ENCODE peak calls at places on chromosomes 6 and 20, in four cellular contexts. X is colonic mucosa, A is tibial artery, V is IMR-90. P is an unnamed sample.

GRCh38 chr20:21322083-21322710 is 19.1 kb downstream of the XRN2 start:
- DNase-seq in X (no peak), V (peak), A (no peak), P (no peak)

GRCh38 chr6:34146801-34147592 is 1.1 kb upstream of the GRM4 start:
- DNase-seq in V (peak), A (no peak), X (no peak), P (no peak)

GRCh38 chr6:112443666-112444065 is 96.5 kb downstream of the RFPL4B start:
- DNase-seq in A (peak), X (peak), V (peak), P (no peak)

GRCh38 chr6:1099257-1099656 is 212.6 kb upstream of the FOXQ1 start:
- DNase-seq in X (no peak), A (no peak), V (no peak), P (no peak)

GRCh38 chr6:159801935-159802334 is 1.9 kb downstream of the PNLDC1 start:
- DNase-seq in A (no peak), V (peak), X (no peak), P (no peak)

GRCh38 chr6:108945686-108946158 is 97.5 kb downstream of the ARMC2 start:
- DNase-seq in A (peak), V (no peak), X (no peak), P (no peak)

GRCh38 chr6:167819640-167820039 is 7.1 kb upstream of the AFDN start:
- DNase-seq in X (no peak), A (no peak), V (no peak), P (no peak)

GRCh38 chr6:57215260-57215659 is 6.8 kb downstream of the RAB23 start:
- DNase-seq in X (no peak), V (no peak), A (no peak), P (no peak)

GRCh38 chr20:38779247-38780097 is 26.0 kb upstream of the PPP1R16B start:
- DNase-seq in A (no peak), X (no peak), V (no peak), P (no peak)

GRCh38 chr6:27582928-27583725 is 110.2 kb upstream of the ZNF184 start:
- DNase-seq in V (peak), A (no peak), X (peak), P (no peak)

GRCh38 chr6:13454286-13455221 is 32.8 kb downstream of the GFOD1 start:
- DNase-seq in A (peak), X (no peak), V (peak), P (no peak)

GRCh38 chr6:158718431-158719126 is 68.7 kb downstream of the SYTL3 start:
- DNase-seq in V (no peak), A (no peak), X (no peak), P (no peak)

GRCh38 chr6:111872521-111873177 is 603 bp downstream of the FYN start:
- DNase-seq in X (peak), A (peak), V (peak), P (no peak)

GRCh38 chr6:144413418-144413817 is 128.3 kb downstream of the UTRN start:
- DNase-seq in V (peak), A (no peak), X (no peak), P (no peak)
- H3K4me3 ChIP-seq in V (no peak), A (no peak), X (no peak), P (no peak)

DNA sequence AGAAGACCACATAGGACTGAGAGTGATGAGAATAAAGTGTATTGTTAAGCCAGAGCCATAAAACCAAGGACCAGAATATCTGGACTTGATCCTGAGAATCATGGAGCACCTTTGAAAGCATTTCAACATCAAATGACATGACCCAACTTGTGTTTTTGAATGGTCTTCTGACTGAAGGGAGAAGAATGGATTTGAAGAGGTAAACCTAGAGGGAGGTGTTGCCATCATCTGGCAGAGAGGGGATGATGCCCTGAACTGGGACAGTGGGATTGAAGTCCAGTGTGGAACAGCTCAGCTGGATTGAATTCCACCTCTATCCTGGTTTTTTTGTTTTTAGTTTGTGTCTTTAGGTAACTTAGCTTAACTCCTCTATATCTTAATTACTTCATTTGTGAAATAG is 570.0 kb downstream of the TBC1D32 start:
- DNase-seq in X (no peak), V (no peak), A (no peak), P (no peak)
- TF ChIP-seq CTCF in X (no peak), V (no peak), A (no peak), P (no peak)

GRCh38 chr6:25316626-25317025 is 37.5 kb downstream of the CARMIL1 start:
- DNase-seq in A (no peak), X (no peak), V (no peak), P (no peak)

GRCh38 chr6:25315194-25315593 is 36.0 kb downstream of the CARMIL1 start:
- DNase-seq in V (no peak), A (no peak), X (no peak), P (no peak)

GRCh38 chr6:25318589-25318988 is 39.4 kb downstream of the CARMIL1 start:
- DNase-seq in V (no peak), X (no peak), A (no peak), P (no peak)

GRCh38 chr6:25314776-25315175 is 35.6 kb downstream of the CARMIL1 start:
- DNase-seq in V (no peak), A (no peak), X (no peak), P (no peak)

DNA sequence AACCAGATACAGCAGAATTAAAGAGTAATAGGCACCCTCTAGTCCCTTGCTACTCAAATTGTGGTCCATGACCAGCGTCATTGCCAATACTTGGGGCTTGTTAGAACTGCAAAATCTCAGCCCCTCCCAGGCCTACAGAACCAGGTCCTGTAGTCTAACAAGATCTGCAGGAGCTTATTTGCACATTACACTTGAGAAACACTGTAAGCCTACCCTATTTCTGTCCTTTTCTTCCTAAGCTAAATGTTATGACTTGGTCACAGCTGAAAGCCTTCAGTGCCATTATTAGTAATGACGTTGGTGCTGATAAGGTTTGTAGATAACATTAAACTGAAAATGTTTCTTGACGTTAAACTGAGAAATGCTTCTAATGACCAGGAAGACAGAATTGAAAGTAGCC is 36.6 kb downstream of the CARMIL1 start:
- DNase-seq in X (no peak), A (no peak), V (no peak), P (no peak)
- H3K4me3 ChIP-seq in X (no peak), A (no peak), V (no peak), P (no peak)

DNA sequence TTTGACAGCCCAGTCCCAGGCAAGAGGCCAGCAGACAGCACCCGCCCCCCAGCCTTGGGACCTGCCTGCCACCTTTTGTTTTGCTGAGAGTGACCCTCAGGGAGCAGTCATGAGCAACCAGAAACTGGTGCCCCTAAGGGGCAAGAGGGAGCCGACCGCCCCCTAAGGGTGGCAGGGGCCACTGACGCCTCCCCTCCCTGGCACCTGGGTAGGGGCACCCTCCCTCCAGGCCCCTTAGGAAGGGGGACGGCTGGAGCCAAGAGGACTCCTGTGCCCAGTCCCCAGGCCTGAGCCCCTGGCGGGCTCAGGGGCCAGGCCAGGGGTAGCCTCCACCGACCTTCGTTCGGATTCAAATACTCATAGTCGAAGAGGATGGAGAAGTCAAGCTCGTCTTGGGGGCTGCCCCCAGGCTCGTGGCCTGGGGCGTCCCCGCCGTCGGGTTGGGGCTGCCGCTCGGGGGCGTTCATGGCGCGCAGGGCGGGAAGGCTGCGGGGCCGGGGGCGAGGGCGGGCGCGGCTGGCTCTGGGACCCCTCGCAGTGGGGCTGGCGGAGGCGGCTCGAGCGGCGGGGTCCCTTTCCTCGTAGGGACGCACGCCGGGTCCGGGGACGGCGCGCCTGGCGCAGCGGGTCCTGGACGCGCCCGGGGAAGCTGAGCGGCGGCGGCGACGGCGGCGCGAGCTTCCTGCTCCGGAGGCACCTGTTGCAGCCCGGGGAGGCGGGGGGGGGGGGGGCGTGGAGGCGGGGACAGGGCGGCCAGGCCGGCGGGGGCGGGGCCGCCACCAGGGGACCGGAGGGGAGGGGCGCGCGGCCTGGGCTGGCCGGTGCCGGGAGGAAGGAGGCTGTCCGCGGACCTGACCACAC is at the start of gene NFATC2:
- DNase-seq in X (peak), V (no peak), A (no peak), P (no peak)
- TF ChIP-seq CTCF in X (no peak), V (no peak), A (peak), P (no peak)

DNA sequence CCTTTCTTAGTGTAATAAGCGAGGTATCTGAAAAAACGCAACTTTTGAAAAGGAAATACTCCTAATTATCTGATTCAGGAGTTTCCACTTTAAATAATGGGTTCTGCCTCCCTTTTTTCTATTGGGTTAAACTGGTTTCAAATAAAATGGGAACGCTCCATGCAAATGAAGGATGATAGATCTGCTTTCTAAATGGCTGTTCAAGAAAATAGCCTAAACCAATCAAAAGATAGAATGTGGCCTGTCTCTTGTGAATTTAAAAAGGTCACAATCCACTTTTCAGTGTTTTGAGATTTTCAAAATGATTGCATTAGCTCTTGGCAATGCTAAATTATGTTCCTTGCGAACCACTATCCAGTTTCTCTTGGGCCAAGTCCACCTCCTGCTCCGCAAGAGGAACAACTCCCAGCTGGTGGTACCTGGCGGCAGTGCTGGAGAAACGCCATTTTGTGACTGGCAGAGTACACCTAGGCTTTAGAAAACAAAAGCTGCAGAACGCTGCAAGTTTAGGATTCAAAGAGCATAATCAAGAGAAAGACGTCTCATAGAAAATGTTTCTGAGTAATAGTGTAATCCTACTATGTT is 56.8 kb downstream of the TRIM38 start:
- DNase-seq in V (no peak), A (no peak), X (no peak), P (no peak)
- H3K4me3 ChIP-seq in V (no peak), A (peak), X (no peak), P (peak)

DNA sequence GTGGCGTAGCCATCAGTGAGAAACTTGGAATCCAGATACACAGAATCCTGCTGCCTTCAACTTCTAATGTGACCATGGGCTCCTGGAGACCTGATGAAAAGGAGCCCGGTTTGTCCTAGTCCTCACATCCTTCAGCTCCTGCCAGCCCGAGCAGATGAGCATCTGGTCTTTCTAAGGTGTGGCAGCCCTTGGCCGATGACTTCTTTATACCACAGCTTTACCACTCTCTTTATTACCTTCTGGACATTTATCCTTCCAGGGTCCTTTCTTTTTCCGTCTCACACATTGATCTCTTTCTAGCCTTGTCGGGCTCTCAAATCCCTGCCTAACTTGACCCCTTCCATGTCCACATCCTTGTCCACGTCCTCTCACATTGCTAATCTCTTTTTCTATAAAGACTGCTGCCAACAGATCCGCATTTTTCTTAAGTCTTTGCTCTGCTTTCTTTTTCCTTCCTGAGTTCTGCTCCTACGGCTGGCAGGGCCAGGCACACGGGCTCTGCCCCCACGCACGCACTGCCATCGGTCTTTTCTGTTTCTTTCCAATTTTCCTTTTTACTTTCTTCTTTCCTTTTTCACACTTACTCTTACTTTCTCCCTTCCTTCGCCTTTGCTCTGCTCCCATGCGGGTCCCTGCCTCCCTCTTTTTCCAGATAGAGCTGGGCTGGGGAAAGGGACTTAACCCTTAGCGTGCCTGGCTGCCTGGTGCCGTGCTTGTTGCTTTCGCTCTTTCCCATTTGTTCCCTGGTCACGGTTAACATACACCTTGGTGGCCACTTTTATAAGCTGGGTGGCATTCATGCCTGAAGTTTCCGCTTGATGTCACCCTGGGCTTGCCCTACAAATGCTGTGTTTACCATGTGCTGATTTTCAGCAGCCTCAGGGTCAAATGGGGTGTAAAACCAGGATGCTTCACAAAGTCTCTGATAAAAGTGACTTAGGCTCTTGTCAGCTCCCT is 9.4 kb upstream of the GMPR start:
- DNase-seq in X (peak), V (no peak), A (no peak), P (no peak)
- TF ChIP-seq CTCF in X (no peak), V (no peak), A (peak), P (peak)

GRCh38 chr6:142927904-142928303 is 17.1 kb downstream of the HIVEP2 start:
- DNase-seq in A (no peak), V (peak), X (no peak), P (no peak)
- H3K4me3 ChIP-seq in A (no peak), V (no peak), X (no peak), P (peak)

GRCh38 chr6:7086488-7086887 is 21.3 kb upstream of the RREB1 start:
- DNase-seq in A (peak), X (peak), V (peak), P (no peak)

GRCh38 chr6:7085911-7086310 is 21.9 kb upstream of the RREB1 start:
- DNase-seq in X (peak), V (no peak), A (peak), P (no peak)

GRCh38 chr6:7088076-7088742 is 19.6 kb upstream of the RREB1 start:
- DNase-seq in X (peak), V (no peak), A (no peak), P (no peak)

GRCh38 chr6:7087491-7087979 is 20.2 kb upstream of the RREB1 start:
- DNase-seq in A (no peak), V (no peak), X (peak), P (no peak)

DNA sequence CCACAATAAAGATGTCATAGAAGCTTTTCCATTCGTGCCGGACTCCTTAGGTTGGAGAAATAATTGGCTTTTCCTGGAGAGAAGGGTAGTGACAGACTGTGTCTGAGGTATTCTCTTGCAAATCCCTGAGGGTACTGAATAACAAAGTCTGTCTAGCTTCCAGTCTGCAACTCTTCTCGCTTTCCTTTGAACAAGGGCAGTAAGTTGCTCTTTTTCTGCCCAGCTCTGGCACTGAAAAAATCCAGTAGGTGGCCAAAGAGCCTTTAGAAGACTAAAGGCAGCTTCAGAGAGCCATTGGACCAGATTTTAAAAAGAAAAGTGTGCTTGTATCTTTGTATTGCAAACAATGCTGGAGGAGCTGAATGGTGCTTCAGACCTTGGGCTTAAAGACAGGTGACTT is 20.7 kb upstream of the RREB1 start:
- DNase-seq in V (peak), A (no peak), X (no peak), P (no peak)
- TF ChIP-seq CTCF in V (peak), A (peak), X (no peak), P (peak)

DNA sequence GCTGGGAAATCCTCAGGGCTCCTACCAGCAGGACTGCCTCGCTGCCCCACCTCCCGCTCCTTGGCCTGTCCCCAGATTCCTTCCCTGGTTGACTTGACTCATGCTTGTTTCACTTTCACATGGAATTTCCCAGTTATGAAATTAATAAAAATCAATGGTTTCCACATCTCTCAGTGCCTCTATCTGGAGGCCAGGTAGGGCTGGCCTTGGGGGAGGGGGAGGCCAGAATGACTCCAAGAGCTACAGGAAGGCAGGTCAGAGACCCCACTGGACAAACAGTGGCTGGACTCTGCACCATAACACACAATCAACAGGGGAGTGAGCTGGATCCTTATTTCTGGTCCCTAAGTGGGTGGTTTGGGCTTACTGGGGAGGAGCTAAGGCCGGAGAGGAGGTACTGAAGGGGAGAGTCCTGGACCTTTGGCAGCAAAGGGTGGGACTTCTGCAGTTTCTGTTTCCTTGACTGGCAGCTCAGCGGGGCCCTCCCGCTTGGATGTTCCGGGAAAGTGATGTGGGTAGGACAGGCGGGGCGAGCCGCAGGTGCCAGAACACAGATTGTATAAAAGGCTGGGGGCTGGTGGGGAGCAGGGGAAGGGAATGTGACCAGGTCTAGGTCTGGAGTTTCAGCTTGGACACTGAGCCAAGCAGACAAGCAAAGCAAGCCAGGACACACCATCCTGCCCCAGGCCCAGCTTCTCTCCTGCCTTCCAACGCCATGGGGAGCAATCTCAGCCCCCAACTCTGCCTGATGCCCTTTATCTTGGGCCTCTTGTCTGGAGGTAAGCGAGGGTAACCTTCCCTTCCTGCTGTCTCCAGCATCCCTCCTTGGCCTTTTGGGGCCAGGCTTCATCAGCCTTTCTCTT is at the start of gene CFB:
- DNase-seq in V (peak), X (peak), A (peak), P (peak)
- H3K4me3 ChIP-seq in V (peak), X (peak), A (peak), P (peak)

P was measured in epithelial cell of proximal tubule.